ENCODE peak calls at places on chromosomes 4 and X, in ten cellular contexts. Q is psoas muscle, D is type B pancreatic cell, A is PC-3, L is cardiac muscle cell, X is cardiac fibroblast, G is GM13976, I is OCI-LY7, V is B cell, R is foreskin fibroblast. W is an unnamed sample.

GRCh38 chr4:114334808-114335739 is 263.5 kb upstream of the UGT8 start:
- DNase-seq in Q (no peak), D (no peak), A (no peak), L (no peak), X (peak; percentile 5), G (no peak), I (no peak), V (no peak), R (no peak), W (no peak)

GRCh38 chr4:76723916-76724315 is 174.0 kb downstream of the SOWAHB start:
- DNase-seq in Q (no peak), D (no peak), A (peak; percentile 64), L (no peak), X (peak; percentile 80), G (no peak), I (no peak), V (no peak), R (peak; percentile 87), W (no peak)

GRCh38 chr4:169249214-169249973 is 21.4 kb downstream of the SH3RF1 start:
- DNase-seq in Q (no peak), D (no peak), A (peak; percentile 82), L (no peak), X (peak; percentile 80), G (no peak), I (no peak), V (no peak), R (no peak), W (no peak)

GRCh38 chrX:136192839-136193414 is 45.6 kb downstream of the FHL1 start:
- DNase-seq in Q (no peak), D (no peak), A (peak; percentile 35), L (no peak), X (peak; percentile 71), G (no peak), I (no peak), V (no peak), R (no peak), W (no peak)

GRCh38 chr4:24570574-24571236 is 13.6 kb downstream of the DHX15 start:
- DNase-seq in Q (no peak), D (no peak), A (no peak), L (no peak), X (no peak), G (no peak), I (no peak), V (no peak), R (no peak), W (no peak)

GRCh38 chr4:7793186-7793585 is 146.5 kb downstream of the AFAP1 start:
- DNase-seq in Q (no peak), D (no peak), A (no peak), L (no peak), X (no peak), G (no peak), I (no peak), V (no peak), R (no peak), W (no peak)

GRCh38 chrX:134737061-134737460 is 78.8 kb upstream of the PLAC1 start:
- DNase-seq in Q (peak; percentile 60), D (no peak), A (no peak), L (no peak), X (no peak), G (no peak), I (no peak), V (no peak), R (peak; percentile 51), W (no peak)

GRCh38 chr4:150828159-150828558 is 186.9 kb downstream of the LRBA start:
- DNase-seq in Q (no peak), D (no peak), A (no peak), L (no peak), X (no peak), G (peak; percentile 47), I (no peak), V (peak; percentile 25), R (no peak), W (peak; percentile 55)

GRCh38 chr4:98626350-98626749 is 32.1 kb downstream of the TSPAN5 start:
- DNase-seq in Q (no peak), D (no peak), A (peak; percentile 89), L (no peak), X (peak; percentile 95), G (no peak), I (no peak), V (no peak), R (peak; percentile 81), W (no peak)

GRCh38 chrX:53435997-53436396 is 1.8 kb upstream of the HSD17B10 start:
- DNase-seq in Q (peak; percentile 72), D (no peak), A (peak; percentile 77), L (peak; percentile 67), X (peak; percentile 72), G (peak; percentile 70), I (peak; percentile 82), V (peak; percentile 80), R (peak; percentile 41), W (peak; percentile 70)

GRCh38 chr4:72969957-72970356 is 99.6 kb downstream of the COX18 start:
- DNase-seq in Q (no peak), D (no peak), A (no peak), L (peak; percentile 23), X (peak; percentile 51), G (no peak), I (no peak), V (no peak), R (no peak), W (no peak)

GRCh38 chr4:81827568-81828202 is 356.0 kb upstream of the RASGEF1B start:
- DNase-seq in Q (no peak), D (no peak), A (peak; percentile 17), L (no peak), X (no peak), G (no peak), I (no peak), V (no peak), R (no peak), W (no peak)

GRCh38 chrX:22818061-22818460 is 181.7 kb upstream of the DDX53 start:
- DNase-seq in Q (no peak), D (no peak), A (no peak), L (no peak), X (peak; percentile 1), G (no peak), I (no peak), V (no peak), R (no peak), W (no peak)

GRCh38 chrX:101595739-101596419 is 21.9 kb downstream of the ARMCX6 start:
- DNase-seq in Q (no peak), D (no peak), A (peak; percentile 70), L (peak; percentile 65), X (peak; percentile 75), G (peak; percentile 69), I (peak; percentile 53), V (peak; percentile 45), R (peak; percentile 59), W (peak; percentile 61)

GRCh38 chr4:101556845-101557244 is 209.5 kb upstream of the PPP3CA start:
- DNase-seq in Q (no peak), D (no peak), A (no peak), L (no peak), X (no peak), G (no peak), I (no peak), V (no peak), R (no peak), W (no peak)

GRCh38 chr4:184647391-184648101 is 1.7 kb downstream of the CASP3 start:
- DNase-seq in Q (no peak), D (no peak), A (peak; percentile 35), L (no peak), X (peak; percentile 52), G (no peak), I (no peak), V (no peak), R (no peak), W (no peak)

DNA sequence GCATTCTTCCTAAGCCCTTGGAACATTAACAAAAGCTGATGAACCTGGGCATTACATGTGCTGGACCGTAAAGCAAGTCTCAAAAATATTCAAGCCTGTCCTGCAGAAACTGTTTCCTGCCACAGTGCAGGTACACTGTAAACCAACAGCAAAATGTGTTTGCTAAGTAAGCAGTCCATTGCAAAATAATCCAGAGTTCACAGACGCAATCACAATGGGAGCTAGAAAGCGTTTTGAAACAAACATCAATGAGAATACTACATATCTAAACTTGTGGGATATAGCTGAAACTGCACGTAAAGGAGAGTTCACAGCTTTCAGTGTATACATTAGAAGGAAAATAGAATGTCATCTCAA is 61.6 kb downstream of the RGS12 start:
- DNase-seq in Q (no peak), D (no peak), A (no peak), L (no peak), X (no peak), G (no peak), I (no peak), V (no peak), R (no peak), W (no peak)
- TF ChIP-seq CTCF in Q (no peak), D (no peak), A (no peak), L (no peak), X (no peak), G (no peak), I (no peak), V (no peak), R (no peak), W (no peak)

DNA sequence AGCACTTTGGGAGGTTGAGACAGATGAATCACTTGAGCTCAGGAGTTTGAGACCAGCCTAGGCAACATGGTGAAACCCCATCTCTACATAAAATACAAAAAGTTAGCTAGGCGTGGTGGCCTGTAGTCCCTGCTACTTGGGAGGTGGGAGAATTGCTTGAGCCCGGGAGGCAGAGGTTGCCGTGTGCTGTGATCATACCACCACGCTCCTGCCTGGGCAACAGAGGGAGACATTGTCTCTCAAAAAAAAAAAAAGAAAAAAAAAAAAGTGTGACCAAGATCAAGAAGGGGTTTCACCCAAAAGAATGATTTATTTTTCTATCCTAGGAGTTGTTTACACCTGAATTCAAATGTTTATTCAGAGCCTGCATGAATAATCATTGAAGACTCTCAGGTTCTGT is 572.4 kb upstream of the GALNT7 start:
- DNase-seq in Q (no peak), D (no peak), A (peak; percentile 11), L (no peak), X (no peak), G (no peak), I (no peak), V (no peak), R (no peak), W (no peak)
- TF ChIP-seq CTCF in Q (no peak), D (no peak), A (peak; percentile 46), L (no peak), X (no peak), G (no peak), I (no peak), V (no peak), R (no peak), W (no peak)

GRCh38 chr4:166808380-166808779 is 425.9 kb downstream of the SPOCK3 start:
- DNase-seq in Q (no peak), D (no peak), A (no peak), L (no peak), X (no peak), G (no peak), I (no peak), V (no peak), R (no peak), W (no peak)
- TF ChIP-seq CTCF in Q (no peak), D (no peak), A (no peak), L (no peak), X (no peak), G (no peak), I (no peak), V (no peak), R (no peak), W (no peak)

DNA sequence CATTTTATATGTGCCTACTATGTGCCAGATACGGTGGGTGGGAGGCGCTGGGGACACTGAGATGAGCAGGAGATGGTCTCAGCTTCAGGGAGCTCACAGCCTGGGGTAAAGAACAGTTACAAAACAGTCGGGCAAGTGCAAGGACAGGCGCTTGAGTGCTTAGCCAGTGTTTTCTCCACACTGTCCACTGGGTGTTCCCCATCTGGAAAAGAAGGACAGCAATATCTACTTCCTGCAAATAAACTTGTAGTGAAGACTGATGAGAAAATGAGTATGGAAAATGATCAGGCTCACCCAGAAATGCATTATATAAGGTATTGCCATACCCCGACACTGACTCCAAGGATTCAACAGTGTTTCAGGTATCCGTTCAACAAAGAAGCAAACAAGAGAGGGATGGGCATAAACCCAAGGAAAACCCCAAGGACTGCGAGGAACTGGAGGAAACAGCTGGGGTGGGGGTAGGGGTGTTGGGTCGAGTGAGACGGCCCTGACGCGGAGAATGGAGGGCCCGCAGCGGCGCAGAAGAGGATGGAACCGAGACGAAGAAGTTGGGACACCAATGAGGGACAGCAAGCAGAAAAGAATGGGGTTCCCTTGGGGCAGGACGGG is 805 bp downstream of the TMEM185A start:
- DNase-seq in Q (no peak), D (no peak), A (peak; percentile 42), L (no peak), X (peak; percentile 59), G (no peak), I (no peak), V (peak; percentile 23), R (peak; percentile 33), W (no peak)
- TF ChIP-seq CTCF in Q (no peak), D (peak; percentile 45), A (peak; percentile 19), L (peak; percentile 29), X (peak; percentile 32), G (no peak), I (no peak), V (no peak), R (peak; percentile 19), W (no peak)